ENCODE peak calls at places on chromosomes 13 and 19, in ten cellular contexts. N is sciatic nerve; P is stimulated activated naive CD8-positive, alpha-beta T cell treated with anti-CD3 and anti-CD28 coated beads, Interleukin-15, amount 100 ng/mL, for 72 hours; Y is T-helper 17 cell; O is gastrocnemius medialis; L is T-cell; S is K562; J is activated CD8-positive, alpha-beta memory T cell treated with anti-CD3 and anti-CD28 coated beads, Interleukin-2, amount 10 ng/mL, durations not matched to agents 7 days and 5 days; W is left cardiac atrium; X is gastroesophageal sphincter. C is an unnamed sample.

GRCh38 chr13:100381595-100382224 is 206.9 kb downstream of the GGACT start:
- ATAC-seq in N (no peak), P (no peak), Y (no peak), O (no peak), L (no peak), S (no peak), J (no peak), W (no peak), X (no peak), C (no peak)

GRCh38 chr13:98291658-98292057 is 114.6 kb upstream of the RNF113B start:
- ATAC-seq in N (peak; percentile 84), P (no peak), Y (no peak), O (no peak), L (no peak), S (no peak), J (no peak), W (no peak), X (no peak), C (no peak)

GRCh38 chr13:75312884-75313520 is 169.0 kb downstream of the TBC1D4 start:
- ATAC-seq in N (no peak), P (peak; percentile 98), Y (peak; percentile 92), O (no peak), L (no peak), S (no peak), J (peak; percentile 95), W (no peak), X (no peak), C (no peak)

GRCh38 chr19:20162821-20163220 is 4.2 kb upstream of the ZNF486 start:
- ATAC-seq in N (no peak), P (no peak), Y (no peak), O (no peak), L (no peak), S (no peak), J (no peak), W (no peak), X (no peak), C (no peak)

GRCh38 chr19:33686246-33686645 is 64.5 kb downstream of the CHST8 start:
- ATAC-seq in N (no peak), P (no peak), Y (no peak), O (no peak), L (no peak), S (no peak), J (no peak), W (no peak), X (no peak), C (no peak)

GRCh38 chr13:113419531-113420183 is 33.6 kb downstream of the ADPRHL1 start:
- ATAC-seq in N (no peak), P (no peak), Y (no peak), O (no peak), L (no peak), S (peak; percentile 82), J (no peak), W (no peak), X (no peak), C (no peak)

GRCh38 chr19:52464798-52465470 is 11.6 kb downstream of the ZNF578 start:
- ATAC-seq in N (no peak), P (no peak), Y (no peak), O (no peak), L (no peak), S (no peak), J (no peak), W (no peak), X (no peak), C (no peak)

GRCh38 chr19:39160523-39160861 is 34.9 kb downstream of the PAK4 start:
- ATAC-seq in N (peak; percentile 91), P (no peak), Y (no peak), O (no peak), L (no peak), S (no peak), J (peak; percentile 16), W (peak; percentile 49), X (peak; percentile 88), C (no peak)

GRCh38 chr13:75196112-75196855 is 285.7 kb downstream of the TBC1D4 start:
- ATAC-seq in N (peak; percentile 64), P (no peak), Y (no peak), O (no peak), L (no peak), S (no peak), J (no peak), W (no peak), X (no peak), C (no peak)

GRCh38 chr19:54254195-54254906 is 2.7 kb downstream of the LILRB5 start:
- ATAC-seq in N (no peak), P (peak; percentile 26), Y (no peak), O (no peak), L (no peak), S (no peak), J (no peak), W (no peak), X (no peak), C (no peak)

GRCh38 chr19:33388817-33389573 is 15.5 kb downstream of the CEBPG start:
- ATAC-seq in N (peak; percentile 33), P (no peak), Y (no peak), O (peak; percentile 63), L (no peak), S (no peak), J (no peak), W (peak; percentile 64), X (no peak), C (no peak)

GRCh38 chr13:20696073-20696472 is 7.4 kb upstream of the IL17D start:
- ATAC-seq in N (no peak), P (no peak), Y (no peak), O (no peak), L (no peak), S (no peak), J (no peak), W (no peak), X (no peak), C (no peak)